ENCODE peak calls at places on chromosomes 1 and 21, in nine cellular contexts. X is cardiac muscle cell; Q is M059J; O is stimulated activated CD4-positive, alpha-beta T cell treated with anti-CD3 and anti-CD28 coated beads, Interleukin-4, amount 100 ng/mL, for 1 hour; F is GM13976; A is anterior cingulate cortex; J is HT1080; K is psoas muscle; R is AG04450. I is an unnamed sample.

GRCh38 chr1:110021285-110021684 is 13.1 kb upstream of the STRIP1 start:
- DNase-seq in X (no peak), Q (no peak), O (no peak), F (no peak), A (no peak), J (no peak), K (no peak), R (no peak), I (no peak)

GRCh38 chr1:199176713-199177112 is 537.9 kb downstream of the PTPRC start:
- DNase-seq in X (no peak), Q (no peak), O (no peak), F (no peak), A (no peak), J (no peak), K (no peak), R (no peak), I (no peak)

GRCh38 chr1:27235827-27236226 is 1.4 kb downstream of the WDTC1 start:
- DNase-seq in X (no peak), Q (no peak), O (no peak), F (no peak), A (no peak), J (no peak), K (no peak), R (no peak), I (no peak)

GRCh38 chr1:218478336-218478735 is 133.2 kb downstream of the TGFB2 start:
- DNase-seq in X (no peak), Q (peak), O (no peak), F (no peak), A (no peak), J (peak), K (no peak), R (no peak), I (peak)

GRCh38 chr1:6419397-6419802 is 319 bp downstream of the HES2 start:
- DNase-seq in X (no peak), Q (no peak), O (no peak), F (no peak), A (no peak), J (no peak), K (no peak), R (no peak), I (no peak)

GRCh38 chr21:37601915-37602314 is 235.3 kb downstream of the DYRK1A start:
- DNase-seq in X (no peak), Q (no peak), O (no peak), F (no peak), A (no peak), J (no peak), K (no peak), R (no peak), I (no peak)

GRCh38 chr1:177227978-177228720 is 57.4 kb downstream of the BRINP2 start:
- DNase-seq in X (no peak), Q (no peak), O (no peak), F (no peak), A (no peak), J (no peak), K (no peak), R (no peak), I (no peak)

GRCh38 chr1:76867342-76868130 is at the start of gene ST6GALNAC5:
- DNase-seq in X (peak), Q (peak), O (peak), F (peak), A (peak), J (peak), K (peak), R (no peak), I (no peak)

GRCh38 chr1:38138498-38139233 is 92.1 kb upstream of the POU3F1 start:
- DNase-seq in X (peak), Q (peak), O (no peak), F (no peak), A (peak), J (peak), K (peak), R (peak), I (peak)

GRCh38 chr21:43903451-43904091 is 38.5 kb downstream of the AGPAT3 start:
- DNase-seq in X (no peak), Q (no peak), O (no peak), F (peak), A (no peak), J (no peak), K (peak), R (no peak), I (no peak)

GRCh38 chr1:97190326-97190725 is 468.7 kb downstream of the PTBP2 start:
- DNase-seq in X (no peak), Q (peak), O (no peak), F (no peak), A (no peak), J (peak), K (no peak), R (no peak), I (peak)

GRCh38 chr1:101136739-101137138 is 100.1 kb upstream of the S1PR1 start:
- DNase-seq in X (peak), Q (peak), O (no peak), F (no peak), A (no peak), J (peak), K (no peak), R (no peak), I (peak)

GRCh38 chr1:48498096-48498791 is 26.2 kb upstream of the SPATA6 start:
- DNase-seq in X (peak), Q (peak), O (peak), F (peak), A (peak), J (peak), K (peak), R (peak), I (peak)

GRCh38 chr1:50704126-50704525 is 255.9 kb downstream of the FAF1 start:
- DNase-seq in X (peak), Q (peak), O (no peak), F (peak), A (no peak), J (peak), K (no peak), R (peak), I (peak)

GRCh38 chr1:163406787-163407186 is 85.0 kb downstream of the NUF2 start:
- DNase-seq in X (no peak), Q (no peak), O (no peak), F (no peak), A (no peak), J (no peak), K (no peak), R (no peak), I (no peak)

GRCh38 chr1:201346337-201346939 is 31.0 kb downstream of the TNNT2 start:
- DNase-seq in X (peak), Q (peak), O (no peak), F (no peak), A (no peak), J (peak), K (no peak), R (peak), I (peak)

GRCh38 chr1:16644179-16645043 is 22.3 kb downstream of the RNU1-3 start:
- DNase-seq in X (peak), Q (peak), O (peak), F (peak), A (peak), J (peak), K (peak), R (peak), I (peak)

GRCh38 chr1:183306317-183307042 is 111.7 kb downstream of the NMNAT2 start:
- DNase-seq in X (peak), Q (no peak), O (no peak), F (no peak), A (no peak), J (no peak), K (no peak), R (no peak), I (no peak)

GRCh38 chr1:84433253-84434080 is 35.2 kb downstream of the DNASE2B start:
- DNase-seq in X (peak), Q (peak), O (no peak), F (peak), A (peak), J (peak), K (no peak), R (peak), I (peak)

I was measured in A172.